ENCODE peak calls at places on chromosome 11, in four cellular contexts. F is HCT116, L is GM12878, A is SK-N-SH. K is an unnamed sample.

GRCh38 chr11:47161134-47161854 is 15.4 kb downstream of the ARFGAP2 start:
- DNase-seq in F (no peak), L (no peak), A (peak), K (peak)

GRCh38 chr11:125170001-125170405 is 5.5 kb downstream of the PKNOX2 start:
- DNase-seq in F (no peak), L (no peak), A (no peak), K (no peak)

GRCh38 chr11:111282663-111283062 is 15.7 kb upstream of the POU2AF3 start:
- DNase-seq in F (no peak), L (no peak), A (no peak), K (no peak)

GRCh38 chr11:130631119-130631518 is 182.7 kb downstream of the ADAMTS15 start:
- DNase-seq in F (peak), L (no peak), A (no peak), K (no peak)

GRCh38 chr11:72773291-72773690 is 20.6 kb downstream of the STARD10 start:
- DNase-seq in F (no peak), L (no peak), A (peak), K (no peak)

GRCh38 chr11:3127706-3128355 is 37.3 kb downstream of the OSBPL5 start:
- DNase-seq in F (no peak), L (no peak), A (no peak), K (no peak)

GRCh38 chr11:113664069-113664980 is 41.8 kb downstream of the TMPRSS5 start:
- DNase-seq in F (peak), L (no peak), A (no peak), K (no peak)

GRCh38 chr11:112513936-112514716 is 253.5 kb upstream of the PLET1 start:
- DNase-seq in F (no peak), L (no peak), A (peak), K (no peak)

GRCh38 chr11:1111545-1112212 is 37.0 kb downstream of the MUC2 start:
- DNase-seq in F (no peak), L (no peak), A (no peak), K (no peak)

GRCh38 chr11:98545544-98546175 is 475.1 kb upstream of the CNTN5 start:
- DNase-seq in F (no peak), L (no peak), A (no peak), K (no peak)

GRCh38 chr11:28606930-28607329 is 498.7 kb downstream of the METTL15 start:
- DNase-seq in F (no peak), L (no peak), A (no peak), K (no peak)

GRCh38 chr11:47980093-47980906 is at the start of gene PTPRJ:
- DNase-seq in F (no peak), L (no peak), A (peak), K (peak)

GRCh38 chr11:26575946-26576345 is 3.9 kb upstream of the MUC15 start:
- DNase-seq in F (no peak), L (no peak), A (no peak), K (no peak)

GRCh38 chr11:117230286-117230961 is 1.4 kb downstream of the PCSK7 start:
- DNase-seq in F (no peak), L (peak), A (no peak), K (no peak)

GRCh38 chr11:95301497-95301896 is 70.5 kb upstream of the SESN3 start:
- DNase-seq in F (no peak), L (no peak), A (peak), K (no peak)

GRCh38 chr11:134654161-134654915 is 242.3 kb upstream of the B3GAT1 start:
- DNase-seq in F (no peak), L (no peak), A (no peak), K (no peak)

GRCh38 chr11:105232021-105232420 is 92.5 kb upstream of the CARD18 start:
- DNase-seq in F (no peak), L (no peak), A (no peak), K (no peak)

DNA sequence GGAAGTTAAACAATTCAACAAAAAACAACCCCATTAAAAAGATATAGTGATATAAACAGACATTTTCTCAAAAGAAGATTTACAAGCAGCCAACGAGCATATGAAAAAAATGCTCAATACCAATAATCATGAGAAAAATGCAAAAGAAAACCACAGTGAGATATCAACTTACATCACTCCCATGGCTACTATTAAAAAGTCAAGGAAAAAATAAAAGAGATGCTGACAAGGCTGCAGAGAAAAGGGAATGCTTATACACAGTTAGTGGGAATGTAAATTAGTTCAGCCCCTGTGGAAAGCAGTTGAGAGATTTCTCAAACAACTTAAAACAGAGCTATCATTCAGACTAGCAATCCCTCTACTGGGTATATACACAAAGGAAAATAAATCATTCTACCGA is 97.1 kb upstream of the CARD18 start:
- DNase-seq in F (no peak), L (no peak), A (no peak), K (no peak)
- TF ChIP-seq JUND in F (no peak), L (no peak), A (no peak), K (no peak)

GRCh38 chr11:76672431-76673163 is 2.0 kb upstream of the LRRC32 start:
- DNase-seq in F (no peak), L (peak), A (no peak), K (no peak)
- TF ChIP-seq JUND in F (no peak), L (no peak), A (no peak), K (no peak)

GRCh38 chr11:12416552-12416951 is 39.2 kb downstream of the PARVA start:
- DNase-seq in F (no peak), L (no peak), A (no peak), K (no peak)

GRCh38 chr11:12415567-12415966 is 38.2 kb downstream of the PARVA start:
- DNase-seq in F (no peak), L (no peak), A (no peak), K (no peak)

GRCh38 chr11:12418019-12418611 is 40.7 kb downstream of the PARVA start:
- DNase-seq in F (no peak), L (no peak), A (no peak), K (no peak)

GRCh38 chr11:12421386-12421785 is 44.0 kb downstream of the PARVA start:
- DNase-seq in F (no peak), L (no peak), A (peak), K (no peak)

DNA sequence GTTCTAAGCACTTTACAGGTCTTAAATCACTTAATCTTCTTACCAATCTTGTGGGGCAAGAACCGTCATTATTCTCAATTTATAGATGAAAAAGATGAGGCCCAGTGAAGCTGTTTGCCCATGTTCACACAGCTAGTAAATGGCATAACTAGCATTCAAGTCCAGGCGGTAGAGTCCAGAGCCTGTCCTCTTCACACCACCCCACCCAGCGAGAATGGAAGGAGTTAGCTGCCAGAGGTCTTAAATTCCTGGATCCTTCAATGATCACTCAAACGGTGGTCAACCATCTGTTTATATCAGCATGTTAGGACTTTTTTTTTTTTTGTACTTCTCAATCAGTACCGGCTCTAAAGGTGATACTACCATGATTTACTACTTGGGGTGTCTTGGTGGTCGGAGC is 43.3 kb downstream of the PARVA start:
- DNase-seq in F (no peak), L (no peak), A (no peak), K (no peak)
- TF ChIP-seq JUND in F (no peak), L (no peak), A (no peak), K (no peak)

DNA sequence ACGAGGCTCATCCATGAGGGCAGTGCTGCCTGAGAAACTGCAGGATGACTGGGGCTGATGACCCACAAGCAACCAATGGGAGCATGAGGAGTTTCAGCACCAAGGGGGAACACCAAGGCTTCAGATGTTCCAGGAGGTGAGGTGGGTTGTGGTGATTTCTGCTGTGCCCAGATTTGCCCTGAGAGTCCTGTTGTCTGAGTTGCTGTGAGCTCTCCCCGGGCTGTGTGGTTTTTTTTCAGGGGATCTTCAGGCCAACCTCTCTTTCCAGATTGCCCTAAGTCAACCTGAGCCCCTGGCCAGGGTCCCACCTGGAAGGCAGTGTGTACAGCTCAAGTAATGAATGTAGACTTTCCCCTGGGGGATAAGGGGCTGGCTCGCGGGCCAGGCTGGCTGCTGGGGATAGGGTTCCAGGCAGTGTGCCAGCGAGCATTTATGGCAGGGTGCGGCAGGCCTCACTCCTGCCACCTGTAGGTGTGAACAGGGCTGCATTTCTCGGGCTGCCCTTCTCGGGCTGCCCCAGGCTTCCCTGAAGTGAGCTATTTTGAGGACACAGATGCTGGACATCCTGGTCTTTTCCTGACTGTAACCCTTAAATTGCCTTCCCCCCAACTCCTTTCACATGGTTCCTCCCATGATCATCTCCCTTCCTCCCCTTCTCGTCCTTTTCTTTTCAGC is 9.8 kb downstream of the SLC22A6 start:
- DNase-seq in F (peak), L (no peak), A (peak), K (peak)
- TF ChIP-seq JUND in F (no peak), L (no peak), A (no peak), K (no peak)

DNA sequence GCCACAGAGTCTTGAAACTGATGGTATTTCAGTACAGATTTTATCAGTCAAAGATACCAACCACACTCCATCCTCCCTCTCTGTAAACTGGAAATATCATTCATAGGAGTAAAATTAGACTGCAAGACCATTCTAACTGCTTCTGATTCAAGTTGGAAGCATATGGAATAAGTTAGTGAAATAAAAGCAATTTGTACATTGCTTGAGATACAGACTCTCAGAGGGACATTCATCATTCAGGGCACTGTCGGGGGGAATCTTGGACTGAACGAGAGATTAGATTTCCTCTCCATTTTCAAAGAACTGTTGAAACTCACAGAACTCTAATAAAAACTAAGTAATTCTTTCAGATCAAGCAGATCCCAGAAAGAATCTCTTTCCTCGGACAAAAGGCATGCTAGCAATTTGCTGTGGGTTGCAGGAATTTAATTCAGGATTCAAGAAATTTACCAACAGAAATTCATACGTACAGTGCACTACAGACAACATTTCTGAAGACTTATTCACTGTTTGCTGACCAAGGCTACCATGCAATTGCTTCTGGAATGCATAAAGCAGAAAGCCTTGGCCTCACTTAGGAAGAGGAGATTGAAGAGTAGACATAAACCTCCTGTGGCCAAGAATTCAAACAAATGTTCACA is 34.1 kb downstream of the PAMR1 start:
- DNase-seq in F (no peak), L (no peak), A (no peak), K (peak)
- TF ChIP-seq JUND in F (no peak), L (no peak), A (peak), K (no peak)

DNA sequence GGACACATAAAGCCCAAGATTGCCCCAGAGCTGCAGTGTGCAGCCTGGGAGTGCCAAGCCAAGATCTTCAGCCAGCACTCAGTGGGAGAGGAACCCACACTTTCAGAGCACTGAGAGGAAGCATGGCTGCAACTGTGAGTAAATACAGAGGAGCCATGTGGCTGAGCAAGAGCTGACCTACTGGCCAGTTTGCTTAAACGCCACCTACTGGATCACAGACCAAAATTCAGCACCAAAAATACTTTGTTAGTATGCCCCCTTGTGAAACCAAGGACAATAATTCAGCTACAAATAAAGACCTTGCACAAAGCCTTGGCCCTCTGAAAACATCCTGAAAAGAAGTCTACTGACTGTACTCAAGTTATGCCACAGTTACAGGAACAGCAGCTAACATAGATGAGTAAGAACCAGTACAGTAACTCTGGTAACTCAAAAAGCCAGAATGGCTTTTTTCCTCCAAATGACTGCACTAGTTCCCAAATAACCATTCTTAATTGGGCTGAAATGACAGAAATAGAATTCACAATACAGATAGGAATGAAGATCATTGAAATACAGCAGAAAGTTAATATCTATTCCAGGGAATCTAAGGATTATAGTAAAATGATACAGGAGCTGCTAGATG is 10.1 kb upstream of the OR4A15 start:
- DNase-seq in F (no peak), L (no peak), A (no peak), K (no peak)
- TF ChIP-seq JUND in F (no peak), L (no peak), A (no peak), K (no peak)

GRCh38 chr11:34318111-34319037 is 39.4 kb downstream of the ABTB2 start:
- DNase-seq in F (no peak), L (no peak), A (no peak), K (no peak)
- TF ChIP-seq JUND in F (no peak), L (no peak), A (no peak), K (no peak)

GRCh38 chr11:129613076-129613475 is 202.6 kb upstream of the TMEM45B start:
- DNase-seq in F (no peak), L (no peak), A (no peak), K (no peak)
- TF ChIP-seq JUND in F (no peak), L (no peak), A (no peak), K (no peak)

DNA sequence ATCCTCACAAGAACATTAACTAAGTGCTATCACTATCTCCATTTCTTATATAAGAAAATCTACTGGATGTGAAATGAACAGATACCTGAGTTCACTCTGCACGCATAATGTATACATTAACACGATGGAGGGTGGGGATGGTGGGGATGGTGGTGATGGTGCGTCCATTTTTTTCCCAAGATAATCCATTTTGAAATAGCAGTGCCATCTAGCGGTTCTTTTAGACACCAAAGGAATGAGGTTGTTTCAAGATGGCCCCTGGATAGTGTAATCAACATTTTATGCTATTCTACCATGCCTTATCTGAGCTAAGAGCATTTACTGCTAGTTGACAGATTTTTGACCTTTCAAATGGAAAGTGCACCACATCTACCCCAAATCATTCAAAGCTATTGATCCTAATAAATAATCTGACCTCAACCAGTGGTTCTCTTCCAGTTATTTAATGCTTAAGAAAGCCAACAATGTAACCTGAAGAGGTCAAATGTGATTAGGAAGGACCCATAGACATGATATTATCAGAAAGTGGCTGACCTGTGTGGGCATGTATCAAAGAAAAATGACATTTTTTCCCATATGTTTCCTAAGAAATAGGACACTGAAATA is 714.7 kb upstream of the TENM4 start:
- DNase-seq in F (no peak), L (no peak), A (peak), K (no peak)
- TF ChIP-seq JUND in F (no peak), L (no peak), A (no peak), K (no peak)